ENCODE peak calls at places on chromosomes 13 and 19, in four cellular contexts. T is HL-60, S is GM12878, W is K562. R is an unnamed sample.

GRCh38 chr19:18594096-18594823 is 5.7 kb downstream of the REX1BD start:
- DNase-seq in W (peak; percentile 90), S (no peak), T (peak; percentile 77), R (peak; percentile 97)

GRCh38 chr13:113446488-113446854 is 6.8 kb downstream of the ADPRHL1 start:
- DNase-seq in W (no peak), S (no peak), T (no peak), R (no peak)

GRCh38 chr13:24220086-24220703 is 59.7 kb downstream of the SPATA13 start:
- DNase-seq in T (peak; percentile 60), S (no peak), W (peak; percentile 35), R (peak; percentile 44)

GRCh38 chr13:27960362-27961226 is 8.5 kb downstream of the CDX2 start:
- DNase-seq in T (peak; percentile 78), S (no peak), W (peak; percentile 36), R (no peak)

GRCh38 chr13:57640582-57640981 is 9.0 kb downstream of the PCDH17 start:
- DNase-seq in T (peak; percentile 63), W (no peak), S (no peak), R (no peak)

GRCh38 chr19:46493236-46494114 is 2.2 kb downstream of the PNMA8B start:
- DNase-seq in T (no peak), S (no peak), W (peak; percentile 28), R (no peak)

GRCh38 chr13:80235131-80235530 is 105.8 kb downstream of the SPRY2 start:
- DNase-seq in W (no peak), T (peak; percentile 49), S (no peak), R (no peak)

GRCh38 chr19:17755977-17756670 is 4.8 kb downstream of the FCHO1 start:
- DNase-seq in T (no peak), S (peak; percentile 37), W (peak; percentile 63), R (peak; percentile 71)

GRCh38 chr13:23510979-23511735 is 59.1 kb upstream of the TNFRSF19 start:
- DNase-seq in T (peak; percentile 44), W (no peak), S (peak; percentile 62), R (peak; percentile 17)

GRCh38 chr13:99812611-99813010 is 159.0 kb downstream of the ZIC5 start:
- DNase-seq in T (no peak), W (no peak), S (no peak), R (no peak)

GRCh38 chr19:1295169-1296012 is 9.7 kb downstream of the EFNA2 start:
- DNase-seq in S (no peak), W (peak; percentile 99), T (no peak), R (peak; percentile 84)

GRCh38 chr19:49301165-49301865 is 23.7 kb downstream of the SLC6A16 start:
- DNase-seq in T (peak; percentile 81), W (peak; percentile 88), S (peak; percentile 40), R (peak; percentile 70)

GRCh38 chr13:94020833-94021232 is 458.6 kb downstream of the DCT start:
- DNase-seq in S (no peak), T (no peak), W (no peak), R (no peak)

GRCh38 chr19:632228-633067 is 889 bp downstream of the POLRMT start:
- DNase-seq in W (peak; percentile 74), S (no peak), T (peak; percentile 69), R (peak; percentile 83)

GRCh38 chr19:48955308-48955958 is 758 bp downstream of the BAX start:
- DNase-seq in W (no peak), T (no peak), S (no peak), R (no peak)

GRCh38 chr13:60881507-60881906 is 484.5 kb downstream of the TDRD3 start:
- DNase-seq in S (no peak), T (no peak), W (no peak), R (no peak)

GRCh38 chr13:113116871-113117271 is 5.7 kb upstream of the F10 start:
- DNase-seq in W (no peak), T (no peak), S (no peak), R (no peak)

GRCh38 chr13:47415048-47415447 is 518.2 kb upstream of the HTR2A start:
- DNase-seq in W (no peak), T (no peak), S (no peak), R (no peak)

GRCh38 chr13:110820311-110820710 is 94.6 kb downstream of the ANKRD10 start:
- DNase-seq in T (no peak), W (no peak), S (no peak), R (no peak)

GRCh38 chr13:113974304-113975281 is 717 bp upstream of the C13orf46 start:
- DNase-seq in T (no peak), S (no peak), W (no peak), R (no peak)

GRCh38 chr13:56586966-56587365 is 553.8 kb upstream of the PRR20A start:
- DNase-seq in W (no peak), S (no peak), T (no peak), R (no peak)

GRCh38 chr19:54189020-54189667 is at the start of gene MBOAT7:
- DNase-seq in T (no peak), W (peak; percentile 74), S (no peak), R (peak; percentile 87)

GRCh38 chr19:17281391-17282304 is at the start of gene ANKLE1:
- DNase-seq in T (peak; percentile 89), S (peak; percentile 32), W (peak; percentile 64), R (peak; percentile 78)

GRCh38 chr13:20369886-20370361 is 137.8 kb upstream of the GJB6 start:
- DNase-seq in T (no peak), W (no peak), S (peak; percentile 59), R (no peak)

GRCh38 chr13:28451482-28452217 is 43.3 kb downstream of the FLT1 start:
- DNase-seq in W (peak; percentile 9), T (no peak), S (no peak), R (no peak)

GRCh38 chr19:27736225-27736624 is 1476.7 kb downstream of the UQCRFS1 start:
- DNase-seq in S (no peak), W (no peak), T (no peak), R (no peak)

GRCh38 chr19:30001794-30002193 is 59.8 kb downstream of the URI1 start:
- DNase-seq in W (no peak), S (no peak), T (no peak), R (no peak)

GRCh38 chr13:72023895-72024294 is 156.9 kb upstream of the DACH1 start:
- DNase-seq in W (no peak), S (no peak), T (no peak), R (no peak)

GRCh38 chr13:31073859-31074718 is 87.6 kb downstream of the HSPH1 start:
- DNase-seq in W (no peak), S (peak; percentile 89), T (no peak), R (peak; percentile 49)

GRCh38 chr13:102033719-102034446 is 368.0 kb downstream of the FGF14 start:
- DNase-seq in T (no peak), S (no peak), W (no peak), R (no peak)

GRCh38 chr19:58326501-58326913 is 287 bp upstream of the ZSCAN22 start:
- DNase-seq in T (no peak), S (no peak), W (no peak), R (no peak)

GRCh38 chr19:18468517-18468916 is 30.6 kb upstream of the ISYNA1 start:
- DNase-seq in T (no peak), W (no peak), S (no peak), R (no peak)

GRCh38 chr13:45511310-45512147 is 46.8 kb downstream of the COG3 start:
- DNase-seq in S (peak; percentile 24), T (peak; percentile 65), W (peak; percentile 37), R (peak; percentile 34)

GRCh38 chr13:106133025-106133424 is 402.4 kb downstream of the EFNB2 start:
- DNase-seq in S (no peak), T (no peak), W (no peak), R (no peak)

GRCh38 chr13:110329798-110330461 is 22.8 kb downstream of the COL4A2 start:
- DNase-seq in W (no peak), S (no peak), T (no peak), R (no peak)

GRCh38 chr13:95233026-95233635 is 68.1 kb downstream of the ABCC4 start:
- DNase-seq in T (no peak), W (peak; percentile 17), S (no peak), R (no peak)

GRCh38 chr19:11281336-11282049 is 14.5 kb upstream of the TSPAN16 start:
- DNase-seq in T (no peak), W (no peak), S (no peak), R (no peak)

GRCh38 chr19:11286312-11286974 is 9.5 kb upstream of the TSPAN16 start:
- DNase-seq in W (no peak), S (no peak), T (no peak), R (no peak)

GRCh38 chr19:11279505-11280236 is 16.3 kb upstream of the TSPAN16 start:
- DNase-seq in W (no peak), T (peak; percentile 85), S (peak; percentile 86), R (no peak)

GRCh38 chr19:11288349-11288748 is 7.6 kb upstream of the TSPAN16 start:
- DNase-seq in S (no peak), T (peak; percentile 23), W (no peak), R (no peak)

DNA sequence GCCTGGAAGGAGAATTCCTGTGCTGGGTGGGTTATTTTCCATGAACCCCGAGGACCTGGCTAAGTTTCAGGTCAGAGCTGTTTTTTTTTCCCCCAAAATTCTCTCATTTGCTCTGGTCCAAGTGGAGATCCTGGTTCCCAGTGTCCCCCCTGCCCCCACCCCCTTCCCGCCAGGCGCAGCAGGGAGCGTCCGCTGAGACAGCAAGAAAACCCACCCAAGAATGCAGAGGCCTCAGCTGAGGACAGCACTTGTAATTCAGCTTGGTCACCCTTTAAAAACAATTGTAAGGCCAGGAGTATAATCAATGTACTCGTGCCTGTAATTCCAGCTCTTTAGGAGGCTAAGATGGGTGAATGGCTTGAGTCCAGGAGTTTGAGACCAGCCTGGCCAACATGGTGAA is 11.4 kb upstream of the TSPAN16 start:
- DNase-seq in W (no peak), S (no peak), T (no peak), R (no peak)
- TF ChIP-seq SPI1 in W (no peak), S (no peak), T (no peak), R (no peak)

GRCh38 chr19:31347828-31348314 is 1.4 kb downstream of the TSHZ3 start:
- DNase-seq in W (no peak), S (no peak), T (no peak), R (no peak)
- TF ChIP-seq SPI1 in W (no peak), S (no peak), T (no peak), R (no peak)

GRCh38 chr13:74062933-74063332 is 71.3 kb downstream of the KLF12 start:
- DNase-seq in T (no peak), W (no peak), S (peak; percentile 52), R (peak; percentile 8)
- TF ChIP-seq SPI1 in T (no peak), W (no peak), S (no peak), R (no peak)

DNA sequence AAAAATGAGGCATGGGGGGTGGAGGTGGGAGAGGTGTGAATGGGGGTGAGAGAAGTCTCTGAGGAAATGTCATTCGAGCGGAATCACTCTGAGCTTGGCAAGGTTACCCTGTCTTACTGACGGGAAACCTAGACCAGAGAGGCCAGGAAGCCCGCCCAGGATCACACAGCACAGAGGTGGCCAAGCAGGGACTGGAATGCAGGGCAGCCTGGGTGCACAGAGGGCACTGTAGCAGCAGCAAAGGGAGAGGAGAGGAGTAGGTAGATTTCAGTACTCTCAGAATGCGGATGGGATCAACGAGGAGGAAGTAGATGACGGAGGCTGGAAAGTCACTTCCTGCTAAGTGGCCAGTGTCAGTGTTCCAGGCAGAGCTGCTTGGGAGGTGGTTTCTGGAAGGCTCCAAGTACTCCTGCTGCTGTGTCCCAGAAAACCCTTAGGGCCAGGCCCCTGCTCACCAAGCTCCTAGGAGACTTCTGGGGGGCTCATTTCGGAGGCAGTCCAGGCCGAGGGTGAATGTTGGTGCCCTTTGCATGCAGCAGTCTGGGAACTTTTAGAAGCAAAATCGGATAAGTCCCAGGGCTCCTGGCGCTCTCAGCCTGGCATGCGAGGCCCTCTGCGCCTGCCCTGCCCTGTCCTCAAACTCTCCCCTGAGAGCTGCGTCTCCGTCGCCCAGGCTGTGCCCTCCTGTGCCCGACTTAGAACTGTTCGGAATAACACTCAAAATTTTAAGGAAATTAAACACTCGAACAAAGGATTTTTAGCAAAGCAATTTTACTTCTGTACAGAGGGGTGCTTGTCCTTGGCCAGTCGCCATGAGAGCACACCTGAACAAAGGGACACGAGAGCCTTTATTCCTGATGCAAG is 33.5 kb downstream of the DNM2 start:
- DNase-seq in W (no peak), T (peak; percentile 74), S (no peak), R (no peak)
- TF ChIP-seq SPI1 in W (peak; percentile 2), T (peak; percentile 46), S (no peak), R (no peak)